ENCODE peak calls at places on chromosomes 5 and 9, in eight cellular contexts. U is retina; S is CD4-positive, alpha-beta T cell; Y is germinal center; P is globus pallidus; V is stimulated activated CD4-positive, alpha-beta T cell treated with anti-CD3 and anti-CD28 coated beads, Interleukin-15, amount 100 ng/mL, for 24 hours; G is Caco-2; C is NCI-H1092. O is an unnamed sample.

GRCh38 chr5:96745844-96746531 is 61.8 kb downstream of the ERAP1 start:
- DNase-seq in U (peak), S (no peak), Y (no peak), P (no peak), V (no peak), G (no peak), C (no peak), O (no peak)

GRCh38 chr9:130448035-130448624 is 3.4 kb downstream of the ASS1 start:
- DNase-seq in U (peak), S (no peak), Y (no peak), P (no peak), V (no peak), G (peak), C (no peak), O (no peak)

GRCh38 chr5:67209141-67209771 is 12.7 kb upstream of the CD180 start:
- DNase-seq in U (peak), S (peak), Y (peak), P (peak), V (peak), G (peak), C (peak), O (peak)

GRCh38 chr5:110058175-110058574 is 368.4 kb downstream of the MAN2A1 start:
- DNase-seq in U (no peak), S (no peak), Y (no peak), P (no peak), V (no peak), G (no peak), C (no peak), O (no peak)

GRCh38 chr5:57082441-57083067 is 91.3 kb upstream of the GPBP1 start:
- DNase-seq in U (no peak), S (no peak), Y (no peak), P (no peak), V (no peak), G (no peak), C (no peak), O (no peak)

GRCh38 chr9:120894404-120895226 is 17.6 kb upstream of the PHF19 start:
- DNase-seq in U (peak), S (no peak), Y (no peak), P (no peak), V (no peak), G (no peak), C (no peak), O (peak)

GRCh38 chr5:518721-519120 is 5.5 kb downstream of the SLC9A3 start:
- DNase-seq in U (no peak), S (no peak), Y (no peak), P (no peak), V (no peak), G (no peak), C (no peak), O (no peak)

GRCh38 chr5:95530441-95530840 is 24.3 kb downstream of the SKIC3 start:
- DNase-seq in U (no peak), S (no peak), Y (no peak), P (no peak), V (no peak), G (no peak), C (no peak), O (no peak)

GRCh38 chr5:142767178-142767577 is 3.0 kb upstream of the ARHGAP26 start:
- DNase-seq in U (no peak), S (no peak), Y (no peak), P (no peak), V (no peak), G (no peak), C (no peak), O (no peak)

GRCh38 chr5:82365744-82366228 is 87.6 kb upstream of the RPS23 start:
- DNase-seq in U (no peak), S (no peak), Y (no peak), P (no peak), V (peak), G (no peak), C (no peak), O (no peak)

GRCh38 chr5:74616236-74617146 is 24.0 kb downstream of the ENC1 start:
- DNase-seq in U (peak), S (no peak), Y (no peak), P (peak), V (no peak), G (no peak), C (no peak), O (no peak)

GRCh38 chr5:179554981-179555380 is 4.6 kb downstream of the RUFY1 start:
- DNase-seq in U (no peak), S (no peak), Y (no peak), P (no peak), V (no peak), G (no peak), C (no peak), O (no peak)